ENCODE peak calls at places on chromosome 14, in four cellular contexts. L is RWPE1, Q is DND-41, D is NCI-H1417. V is an unnamed sample.

GRCh38 chr14:72524230-72524629 is 369.7 kb downstream of the DPF3 start:
- DNase-seq in L (no peak), Q (no peak), D (no peak), V (no peak)

GRCh38 chr14:72607386-72608125 is 286.3 kb downstream of the DPF3 start:
- DNase-seq in L (no peak), Q (no peak), D (no peak), V (peak)

GRCh38 chr14:72545411-72546311 is 348.2 kb downstream of the DPF3 start:
- DNase-seq in L (peak), Q (no peak), D (no peak), V (no peak)

GRCh38 chr14:84686550-84686949 is 843.4 kb upstream of the FLRT2 start:
- DNase-seq in L (no peak), Q (no peak), D (no peak), V (no peak)

GRCh38 chr14:91520138-91520537 is 10.0 kb upstream of the PPP4R3A start:
- DNase-seq in L (no peak), Q (no peak), D (no peak), V (no peak)

GRCh38 chr14:74548881-74549280 is 55.3 kb downstream of the ISCA2 start:
- DNase-seq in L (no peak), Q (no peak), D (no peak), V (no peak)

GRCh38 chr14:75003250-75004027 is 718 bp downstream of the EIF2B2 start:
- DNase-seq in L (no peak), Q (no peak), D (no peak), V (no peak)

GRCh38 chr14:61588419-61588901 is 106.9 kb upstream of the HIF1A start:
- DNase-seq in L (no peak), Q (no peak), D (peak), V (no peak)

GRCh38 chr14:64760146-64760755 is 56.0 kb downstream of the PLEKHG3 start:
- DNase-seq in L (peak), Q (peak), D (peak), V (no peak)

GRCh38 chr14:22271838-22272237 is 317.2 kb downstream of the DAD1 start:
- DNase-seq in L (no peak), Q (peak), D (no peak), V (no peak)

GRCh38 chr14:64387232-64387737 is 868 bp upstream of the MTHFD1 start:
- DNase-seq in L (peak), Q (no peak), D (peak), V (no peak)

GRCh38 chr14:73712540-73713141 is 1.5 kb downstream of the PNMA1 start:
- DNase-seq in L (peak), Q (peak), D (peak), V (no peak)

GRCh38 chr14:78598046-78598652 is 428.0 kb downstream of the NRXN3 start:
- DNase-seq in L (peak), Q (peak), D (peak), V (no peak)

GRCh38 chr14:52876311-52876710 is 74.5 kb downstream of the FERMT2 start:
- DNase-seq in L (no peak), Q (no peak), D (no peak), V (no peak)

GRCh38 chr14:100532916-100533630 is 54.1 kb downstream of the BEGAIN start:
- DNase-seq in L (no peak), Q (peak), D (no peak), V (no peak)

GRCh38 chr14:99966436-99966835 is 98.8 kb upstream of the EVL start:
- DNase-seq in L (no peak), Q (no peak), D (no peak), V (no peak)

V was measured in suprapubic skin.